ENCODE peak calls at places on chromosomes 6 and 20, in seven cellular contexts. One of them, this sample, is unnamed.

GRCh38 chr6:48845219-48845618 is 617.8 kb downstream of the MMUT start:
- DNase-seq in SK-N-SH: no peak
- DNase-seq in stimulated activated CD4-positive, alpha-beta T cell treated with anti-CD3 and anti-CD28 coated beads, Interleukin-12 subunit alpha, Interleukin-12 subunit beta, amount 100 ng/mL, for 4 hours: no peak
- DNase-seq in DMS79: no peak
- DNase-seq in left cardiac atrium: no peak
- DNase-seq in mesenchymal stem cell: no peak
- DNase-seq in A549: no peak
- DNase-seq in this sample: no peak

GRCh38 chr6:656460-657252 is at the start of gene HUS1B:
- DNase-seq in DMS79: no peak
- DNase-seq in stimulated activated CD4-positive, alpha-beta T cell treated with anti-CD3 and anti-CD28 coated beads, Interleukin-12 subunit alpha, Interleukin-12 subunit beta, amount 100 ng/mL, for 4 hours: no peak
- DNase-seq in left cardiac atrium: no peak
- DNase-seq in SK-N-SH: no peak
- DNase-seq in mesenchymal stem cell: no peak
- DNase-seq in A549: no peak
- DNase-seq in this sample: no peak

GRCh38 chr6:52373294-52373693 is 11.3 kb downstream of the PAQR8 start:
- DNase-seq in SK-N-SH: no peak
- DNase-seq in DMS79: no peak
- DNase-seq in left cardiac atrium: no peak
- DNase-seq in mesenchymal stem cell: no peak
- DNase-seq in A549: no peak
- DNase-seq in stimulated activated CD4-positive, alpha-beta T cell treated with anti-CD3 and anti-CD28 coated beads, Interleukin-12 subunit alpha, Interleukin-12 subunit beta, amount 100 ng/mL, for 4 hours: no peak
- DNase-seq in this sample: no peak

GRCh38 chr6:41683460-41684310 is 45.4 kb downstream of the MDFI start:
- DNase-seq in mesenchymal stem cell: peak; percentile 65
- DNase-seq in A549: peak; percentile 53
- DNase-seq in DMS79: no peak
- DNase-seq in SK-N-SH: peak; percentile 96
- DNase-seq in stimulated activated CD4-positive, alpha-beta T cell treated with anti-CD3 and anti-CD28 coated beads, Interleukin-12 subunit alpha, Interleukin-12 subunit beta, amount 100 ng/mL, for 4 hours: peak; percentile 81
- DNase-seq in left cardiac atrium: peak; percentile 89
- DNase-seq in this sample: peak; percentile 74

GRCh38 chr6:81613606-81614005 is 138.9 kb downstream of the TENT5A start:
- DNase-seq in DMS79: no peak
- DNase-seq in stimulated activated CD4-positive, alpha-beta T cell treated with anti-CD3 and anti-CD28 coated beads, Interleukin-12 subunit alpha, Interleukin-12 subunit beta, amount 100 ng/mL, for 4 hours: no peak
- DNase-seq in mesenchymal stem cell: peak; percentile 88
- DNase-seq in left cardiac atrium: no peak
- DNase-seq in A549: no peak
- DNase-seq in SK-N-SH: no peak
- DNase-seq in this sample: no peak

GRCh38 chr6:122622404-122622938 is 12.3 kb downstream of the PKIB start:
- DNase-seq in DMS79: peak; percentile 63
- DNase-seq in A549: no peak
- DNase-seq in left cardiac atrium: no peak
- DNase-seq in SK-N-SH: no peak
- DNase-seq in stimulated activated CD4-positive, alpha-beta T cell treated with anti-CD3 and anti-CD28 coated beads, Interleukin-12 subunit alpha, Interleukin-12 subunit beta, amount 100 ng/mL, for 4 hours: no peak
- DNase-seq in mesenchymal stem cell: no peak
- DNase-seq in this sample: peak; percentile 53

GRCh38 chr6:18584372-18584771 is 197.2 kb downstream of the RNF144B start:
- DNase-seq in A549: no peak
- DNase-seq in SK-N-SH: no peak
- DNase-seq in left cardiac atrium: no peak
- DNase-seq in DMS79: no peak
- DNase-seq in stimulated activated CD4-positive, alpha-beta T cell treated with anti-CD3 and anti-CD28 coated beads, Interleukin-12 subunit alpha, Interleukin-12 subunit beta, amount 100 ng/mL, for 4 hours: no peak
- DNase-seq in mesenchymal stem cell: no peak
- DNase-seq in this sample: no peak

GRCh38 chr6:47414517-47415167 is 62.9 kb upstream of the CD2AP start:
- DNase-seq in mesenchymal stem cell: peak; percentile 92
- DNase-seq in SK-N-SH: no peak
- DNase-seq in DMS79: no peak
- DNase-seq in left cardiac atrium: no peak
- DNase-seq in A549: peak; percentile 63
- DNase-seq in stimulated activated CD4-positive, alpha-beta T cell treated with anti-CD3 and anti-CD28 coated beads, Interleukin-12 subunit alpha, Interleukin-12 subunit beta, amount 100 ng/mL, for 4 hours: no peak
- DNase-seq in this sample: no peak

GRCh38 chr6:108598316-108598863 is 37.7 kb downstream of the FOXO3 start:
- DNase-seq in A549: no peak
- DNase-seq in left cardiac atrium: no peak
- DNase-seq in SK-N-SH: no peak
- DNase-seq in stimulated activated CD4-positive, alpha-beta T cell treated with anti-CD3 and anti-CD28 coated beads, Interleukin-12 subunit alpha, Interleukin-12 subunit beta, amount 100 ng/mL, for 4 hours: no peak
- DNase-seq in mesenchymal stem cell: peak; percentile 89
- DNase-seq in DMS79: no peak
- DNase-seq in this sample: no peak

GRCh38 chr6:37653933-37654565 is 43.6 kb downstream of the MDGA1 start:
- DNase-seq in SK-N-SH: peak; percentile 64
- DNase-seq in A549: peak; percentile 67
- DNase-seq in DMS79: no peak
- DNase-seq in stimulated activated CD4-positive, alpha-beta T cell treated with anti-CD3 and anti-CD28 coated beads, Interleukin-12 subunit alpha, Interleukin-12 subunit beta, amount 100 ng/mL, for 4 hours: peak; percentile 57
- DNase-seq in left cardiac atrium: no peak
- DNase-seq in mesenchymal stem cell: no peak
- DNase-seq in this sample: peak; percentile 14

GRCh38 chr20:18639501-18639979 is 51.7 kb downstream of the DTD1 start:
- DNase-seq in DMS79: no peak
- DNase-seq in mesenchymal stem cell: no peak
- DNase-seq in stimulated activated CD4-positive, alpha-beta T cell treated with anti-CD3 and anti-CD28 coated beads, Interleukin-12 subunit alpha, Interleukin-12 subunit beta, amount 100 ng/mL, for 4 hours: no peak
- DNase-seq in SK-N-SH: no peak
- DNase-seq in left cardiac atrium: no peak
- DNase-seq in A549: no peak
- DNase-seq in this sample: no peak

GRCh38 chr20:58237318-58238182 is 9.1 kb upstream of the ANKRD60 start:
- DNase-seq in mesenchymal stem cell: peak; percentile 79
- DNase-seq in stimulated activated CD4-positive, alpha-beta T cell treated with anti-CD3 and anti-CD28 coated beads, Interleukin-12 subunit alpha, Interleukin-12 subunit beta, amount 100 ng/mL, for 4 hours: no peak
- DNase-seq in A549: no peak
- DNase-seq in DMS79: no peak
- DNase-seq in SK-N-SH: no peak
- DNase-seq in left cardiac atrium: no peak
- DNase-seq in this sample: no peak

GRCh38 chr6:34583861-34584604 is 27.9 kb upstream of the SPDEF start:
- DNase-seq in A549: no peak
- DNase-seq in mesenchymal stem cell: no peak
- DNase-seq in DMS79: no peak
- DNase-seq in left cardiac atrium: no peak
- DNase-seq in SK-N-SH: no peak
- DNase-seq in stimulated activated CD4-positive, alpha-beta T cell treated with anti-CD3 and anti-CD28 coated beads, Interleukin-12 subunit alpha, Interleukin-12 subunit beta, amount 100 ng/mL, for 4 hours: no peak
- DNase-seq in this sample: no peak

GRCh38 chr6:148999501-148999900 is 252.7 kb downstream of the UST start:
- DNase-seq in DMS79: no peak
- DNase-seq in stimulated activated CD4-positive, alpha-beta T cell treated with anti-CD3 and anti-CD28 coated beads, Interleukin-12 subunit alpha, Interleukin-12 subunit beta, amount 100 ng/mL, for 4 hours: no peak
- DNase-seq in A549: peak; percentile 2
- DNase-seq in mesenchymal stem cell: peak; percentile 73
- DNase-seq in SK-N-SH: no peak
- DNase-seq in left cardiac atrium: no peak
- DNase-seq in this sample: no peak

GRCh38 chr6:20817806-20818320 is 283.6 kb downstream of the CDKAL1 start:
- DNase-seq in A549: no peak
- DNase-seq in SK-N-SH: no peak
- DNase-seq in mesenchymal stem cell: no peak
- DNase-seq in left cardiac atrium: no peak
- DNase-seq in DMS79: no peak
- DNase-seq in stimulated activated CD4-positive, alpha-beta T cell treated with anti-CD3 and anti-CD28 coated beads, Interleukin-12 subunit alpha, Interleukin-12 subunit beta, amount 100 ng/mL, for 4 hours: no peak
- DNase-seq in this sample: no peak

GRCh38 chr20:21513181-21513663 is 642 bp downstream of the NKX2-2 start:
- DNase-seq in DMS79: no peak
- DNase-seq in A549: no peak
- DNase-seq in mesenchymal stem cell: no peak
- DNase-seq in left cardiac atrium: no peak
- DNase-seq in SK-N-SH: peak; percentile 33
- DNase-seq in stimulated activated CD4-positive, alpha-beta T cell treated with anti-CD3 and anti-CD28 coated beads, Interleukin-12 subunit alpha, Interleukin-12 subunit beta, amount 100 ng/mL, for 4 hours: no peak
- DNase-seq in this sample: no peak

GRCh38 chr6:29516108-29516507 is 28.4 kb upstream of the MAS1L start:
- DNase-seq in mesenchymal stem cell: no peak
- DNase-seq in A549: peak; percentile 5
- DNase-seq in left cardiac atrium: no peak
- DNase-seq in DMS79: peak; percentile 10
- DNase-seq in SK-N-SH: no peak
- DNase-seq in stimulated activated CD4-positive, alpha-beta T cell treated with anti-CD3 and anti-CD28 coated beads, Interleukin-12 subunit alpha, Interleukin-12 subunit beta, amount 100 ng/mL, for 4 hours: peak; percentile 7
- DNase-seq in this sample: no peak

GRCh38 chr6:155125916-155126315 is 130.8 kb downstream of the TIAM2 start:
- DNase-seq in SK-N-SH: no peak
- DNase-seq in left cardiac atrium: no peak
- DNase-seq in mesenchymal stem cell: no peak
- DNase-seq in DMS79: no peak
- DNase-seq in stimulated activated CD4-positive, alpha-beta T cell treated with anti-CD3 and anti-CD28 coated beads, Interleukin-12 subunit alpha, Interleukin-12 subunit beta, amount 100 ng/mL, for 4 hours: no peak
- DNase-seq in A549: no peak
- DNase-seq in this sample: no peak

GRCh38 chr20:62897666-62898065 is 28.6 kb downstream of the DIDO1 start:
- DNase-seq in left cardiac atrium: peak; percentile 12
- DNase-seq in DMS79: no peak
- DNase-seq in mesenchymal stem cell: no peak
- DNase-seq in A549: no peak
- DNase-seq in stimulated activated CD4-positive, alpha-beta T cell treated with anti-CD3 and anti-CD28 coated beads, Interleukin-12 subunit alpha, Interleukin-12 subunit beta, amount 100 ng/mL, for 4 hours: no peak
- DNase-seq in SK-N-SH: no peak
- DNase-seq in this sample: no peak

GRCh38 chr20:56808119-56808725 is 179.1 kb downstream of the TFAP2C start:
- DNase-seq in mesenchymal stem cell: no peak
- DNase-seq in SK-N-SH: no peak
- DNase-seq in A549: no peak
- DNase-seq in DMS79: no peak
- DNase-seq in left cardiac atrium: no peak
- DNase-seq in stimulated activated CD4-positive, alpha-beta T cell treated with anti-CD3 and anti-CD28 coated beads, Interleukin-12 subunit alpha, Interleukin-12 subunit beta, amount 100 ng/mL, for 4 hours: no peak
- DNase-seq in this sample: no peak

GRCh38 chr6:26158581-26159416 is 71.6 kb downstream of the HFE start:
- DNase-seq in left cardiac atrium: peak; percentile 56
- DNase-seq in A549: peak; percentile 55
- DNase-seq in DMS79: no peak
- DNase-seq in SK-N-SH: no peak
- DNase-seq in stimulated activated CD4-positive, alpha-beta T cell treated with anti-CD3 and anti-CD28 coated beads, Interleukin-12 subunit alpha, Interleukin-12 subunit beta, amount 100 ng/mL, for 4 hours: peak; percentile 31
- DNase-seq in mesenchymal stem cell: peak; percentile 75
- DNase-seq in this sample: peak; percentile 41

GRCh38 chr20:63777614-63778013 is 38.0 kb downstream of the SLC2A4RG start:
- DNase-seq in left cardiac atrium: no peak
- DNase-seq in A549: no peak
- DNase-seq in DMS79: no peak
- DNase-seq in mesenchymal stem cell: no peak
- DNase-seq in SK-N-SH: no peak
- DNase-seq in stimulated activated CD4-positive, alpha-beta T cell treated with anti-CD3 and anti-CD28 coated beads, Interleukin-12 subunit alpha, Interleukin-12 subunit beta, amount 100 ng/mL, for 4 hours: no peak
- DNase-seq in this sample: no peak

GRCh38 chr20:25044660-25045342 is 13.1 kb downstream of the ACSS1 start:
- DNase-seq in left cardiac atrium: peak; percentile 35
- DNase-seq in SK-N-SH: no peak
- DNase-seq in A549: no peak
- DNase-seq in DMS79: no peak
- DNase-seq in stimulated activated CD4-positive, alpha-beta T cell treated with anti-CD3 and anti-CD28 coated beads, Interleukin-12 subunit alpha, Interleukin-12 subunit beta, amount 100 ng/mL, for 4 hours: no peak
- DNase-seq in mesenchymal stem cell: no peak
- DNase-seq in this sample: no peak

GRCh38 chr6:46243754-46244153 is 73.0 kb upstream of the ENPP5 start:
- DNase-seq in mesenchymal stem cell: no peak
- DNase-seq in stimulated activated CD4-positive, alpha-beta T cell treated with anti-CD3 and anti-CD28 coated beads, Interleukin-12 subunit alpha, Interleukin-12 subunit beta, amount 100 ng/mL, for 4 hours: no peak
- DNase-seq in DMS79: no peak
- DNase-seq in left cardiac atrium: no peak
- DNase-seq in A549: no peak
- DNase-seq in SK-N-SH: no peak
- DNase-seq in this sample: no peak

This sample was measured in NCI-H345.